ENCODE peak calls at places on chromosomes 16 and 17, in seven cellular contexts. W is WERI-Rb-1; N is DMS153; Z is skeletal muscle cell; U is stimulated activated CD8-positive, alpha-beta memory T cell treated with anti-CD3 and anti-CD28 coated beads, Interleukin-12 subunit alpha, Interleukin-12 subunit beta, amount 100 ng/mL, for 1 hour; A is GF-D8; Q is activated T-cell treated with anti-CD3 and anti-CD28 coated beads, Interleukin-2, amount 50 U/mL, for 72 hours. M is an unnamed sample.

GRCh38 chr17:17527534-17527933 is 31.3 kb upstream of the RASD1 start:
- DNase-seq in W (no peak), N (no peak), Z (no peak), U (no peak), A (no peak), Q (no peak), M (no peak)

GRCh38 chr16:89150090-89150835 is 21.3 kb upstream of the CDH15 start:
- DNase-seq in W (no peak), N (no peak), Z (no peak), U (no peak), A (no peak), Q (no peak), M (no peak)

GRCh38 chr17:82054351-82055022 is 2.8 kb downstream of the GPS1 start:
- DNase-seq in W (no peak), N (no peak), Z (no peak), U (no peak), A (no peak), Q (no peak), M (no peak)

GRCh38 chr17:76469076-76469990 is 1.9 kb downstream of the AANAT start:
- DNase-seq in W (peak), N (no peak), Z (no peak), U (no peak), A (no peak), Q (no peak), M (no peak)

GRCh38 chr17:59365383-59365981 is 34.0 kb downstream of the YPEL2 start:
- DNase-seq in W (peak), N (peak), Z (no peak), U (no peak), A (no peak), Q (no peak), M (no peak)

GRCh38 chr17:38601539-38602351 is 4.0 kb downstream of the SRCIN1 start:
- DNase-seq in W (peak), N (peak), Z (no peak), U (no peak), A (no peak), Q (no peak), M (no peak)

GRCh38 chr16:49312389-49312990 is 30.9 kb upstream of the CBLN1 start:
- DNase-seq in W (no peak), N (no peak), Z (no peak), U (no peak), A (no peak), Q (no peak), M (no peak)

GRCh38 chr16:1113889-1114526 is 18.0 kb upstream of the C1QTNF8 start:
- DNase-seq in W (no peak), N (no peak), Z (no peak), U (no peak), A (no peak), Q (no peak), M (no peak)

GRCh38 chr16:50879873-50880695 is 138.2 kb downstream of the CYLD start:
- DNase-seq in W (peak), N (peak), Z (no peak), U (no peak), A (no peak), Q (no peak), M (no peak)

M was measured in kidney epithelial cell.